ENCODE peak calls at places on chromosomes 16 and 17, in ten cellular contexts. One of them, this sample, is unnamed.

GRCh38 chr17:41065829-41066624 is at the start of gene KRTAP2-4:
- DNase-seq in H1: no peak
- DNase-seq in IMR-90: peak; percentile 98
- DNase-seq in PC-3: peak; percentile 83
- DNase-seq in A549: peak; percentile 24
- DNase-seq in hepatocyte: no peak
- DNase-seq in OCI-LY7: no peak
- DNase-seq in HepG2: peak; percentile 28
- DNase-seq in HCT116: peak; percentile 78
- DNase-seq in osteoblast: peak; percentile 87
- DNase-seq in this sample: peak; percentile 98

GRCh38 chr17:40687106-40687505 is 16.4 kb downstream of the KRT24 start:
- DNase-seq in H1: no peak
- DNase-seq in IMR-90: no peak
- DNase-seq in PC-3: no peak
- DNase-seq in A549: no peak
- DNase-seq in hepatocyte: no peak
- DNase-seq in OCI-LY7: no peak
- DNase-seq in HepG2: no peak
- DNase-seq in HCT116: no peak
- DNase-seq in osteoblast: no peak
- DNase-seq in this sample: no peak

GRCh38 chr16:15518412-15519351 is 84.3 kb downstream of the BMERB1 start:
- DNase-seq in H1: no peak
- DNase-seq in IMR-90: peak; percentile 76
- DNase-seq in PC-3: peak; percentile 17
- DNase-seq in A549: peak; percentile 82
- DNase-seq in hepatocyte: peak; percentile 17
- DNase-seq in OCI-LY7: no peak
- DNase-seq in HepG2: no peak
- DNase-seq in HCT116: no peak
- DNase-seq in osteoblast: no peak
- DNase-seq in this sample: no peak

GRCh38 chr17:54944796-54945195 is 23.7 kb downstream of the COX11 start:
- DNase-seq in H1: no peak
- DNase-seq in IMR-90: peak; percentile 12
- DNase-seq in PC-3: no peak
- DNase-seq in A549: no peak
- DNase-seq in hepatocyte: no peak
- DNase-seq in OCI-LY7: no peak
- DNase-seq in HepG2: no peak
- DNase-seq in HCT116: no peak
- DNase-seq in osteoblast: peak; percentile 69
- DNase-seq in this sample: no peak

GRCh38 chr16:69858196-69859104 is 92.7 kb upstream of the CLEC18A start:
- DNase-seq in H1: no peak
- DNase-seq in IMR-90: no peak
- DNase-seq in PC-3: no peak
- DNase-seq in A549: no peak
- DNase-seq in hepatocyte: no peak
- DNase-seq in OCI-LY7: no peak
- DNase-seq in HepG2: peak; percentile 54
- DNase-seq in HCT116: no peak
- DNase-seq in osteoblast: peak; percentile 38
- DNase-seq in this sample: no peak

GRCh38 chr17:74373838-74374606 is 6.7 kb downstream of the GPR142 start:
- DNase-seq in H1: no peak
- DNase-seq in IMR-90: no peak
- DNase-seq in PC-3: no peak
- DNase-seq in A549: no peak
- DNase-seq in hepatocyte: peak; percentile 83
- DNase-seq in OCI-LY7: no peak
- DNase-seq in HepG2: peak; percentile 95
- DNase-seq in HCT116: no peak
- DNase-seq in osteoblast: peak; percentile 87
- DNase-seq in this sample: no peak

GRCh38 chr17:42598905-42599304 is 10.3 kb downstream of the RETREG3 start:
- DNase-seq in H1: no peak
- DNase-seq in IMR-90: no peak
- DNase-seq in PC-3: no peak
- DNase-seq in A549: no peak
- DNase-seq in hepatocyte: no peak
- DNase-seq in OCI-LY7: no peak
- DNase-seq in HepG2: no peak
- DNase-seq in HCT116: no peak
- DNase-seq in osteoblast: peak; percentile 69
- DNase-seq in this sample: no peak

GRCh38 chr16:83676056-83676455 is 131.7 kb upstream of the HSBP1 start:
- DNase-seq in H1: no peak
- DNase-seq in IMR-90: no peak
- DNase-seq in PC-3: no peak
- DNase-seq in A549: no peak
- DNase-seq in hepatocyte: no peak
- DNase-seq in OCI-LY7: no peak
- DNase-seq in HepG2: no peak
- DNase-seq in HCT116: no peak
- DNase-seq in osteoblast: no peak
- DNase-seq in this sample: no peak

GRCh38 chr16:79301036-79301435 is 299.5 kb downstream of the MAF start:
- DNase-seq in H1: no peak
- DNase-seq in IMR-90: no peak
- DNase-seq in PC-3: no peak
- DNase-seq in A549: no peak
- DNase-seq in hepatocyte: no peak
- DNase-seq in OCI-LY7: no peak
- DNase-seq in HepG2: no peak
- DNase-seq in HCT116: no peak
- DNase-seq in osteoblast: no peak
- DNase-seq in this sample: no peak

GRCh38 chr16:88924834-88925539 is 52.0 kb downstream of the CBFA2T3 start:
- DNase-seq in H1: peak; percentile 49
- DNase-seq in IMR-90: peak; percentile 73
- DNase-seq in PC-3: peak; percentile 80
- DNase-seq in A549: peak; percentile 87
- DNase-seq in hepatocyte: peak; percentile 76
- DNase-seq in OCI-LY7: peak; percentile 92
- DNase-seq in HepG2: peak; percentile 70
- DNase-seq in HCT116: peak; percentile 72
- DNase-seq in osteoblast: peak; percentile 100
- DNase-seq in this sample: peak; percentile 48

GRCh38 chr17:17467720-17468119 is 9.1 kb upstream of the MED9 start:
- DNase-seq in H1: no peak
- DNase-seq in IMR-90: peak; percentile 8
- DNase-seq in PC-3: peak; percentile 78
- DNase-seq in A549: no peak
- DNase-seq in hepatocyte: peak; percentile 74
- DNase-seq in OCI-LY7: no peak
- DNase-seq in HepG2: no peak
- DNase-seq in HCT116: no peak
- DNase-seq in osteoblast: no peak
- DNase-seq in this sample: no peak

GRCh38 chr16:57785924-57786323 is 16.4 kb downstream of the KIFC3 start:
- DNase-seq in H1: no peak
- DNase-seq in IMR-90: no peak
- DNase-seq in PC-3: no peak
- DNase-seq in A549: no peak
- DNase-seq in hepatocyte: no peak
- DNase-seq in OCI-LY7: no peak
- DNase-seq in HepG2: no peak
- DNase-seq in HCT116: no peak
- DNase-seq in osteoblast: peak; percentile 68
- DNase-seq in this sample: no peak

GRCh38 chr16:57788951-57789350 is 13.3 kb downstream of the KIFC3 start:
- DNase-seq in H1: no peak
- DNase-seq in IMR-90: no peak
- DNase-seq in PC-3: no peak
- DNase-seq in A549: no peak
- DNase-seq in hepatocyte: no peak
- DNase-seq in OCI-LY7: no peak
- DNase-seq in HepG2: no peak
- DNase-seq in HCT116: no peak
- DNase-seq in osteoblast: peak; percentile 42
- DNase-seq in this sample: no peak

GRCh38 chr16:57786632-57787518 is 15.4 kb downstream of the KIFC3 start:
- DNase-seq in H1: no peak
- DNase-seq in IMR-90: peak; percentile 52
- DNase-seq in PC-3: no peak
- DNase-seq in A549: no peak
- DNase-seq in hepatocyte: no peak
- DNase-seq in OCI-LY7: no peak
- DNase-seq in HepG2: no peak
- DNase-seq in HCT116: no peak
- DNase-seq in osteoblast: peak; percentile 72
- DNase-seq in this sample: no peak

GRCh38 chr16:57787519-57787905 is 14.8 kb downstream of the KIFC3 start:
- DNase-seq in H1: no peak
- DNase-seq in IMR-90: no peak
- DNase-seq in PC-3: no peak
- DNase-seq in A549: no peak
- DNase-seq in hepatocyte: no peak
- DNase-seq in OCI-LY7: no peak
- DNase-seq in HepG2: no peak
- DNase-seq in HCT116: no peak
- DNase-seq in osteoblast: peak; percentile 35
- DNase-seq in this sample: no peak

GRCh38 chr16:57788252-57788841 is 13.9 kb downstream of the KIFC3 start:
- DNase-seq in H1: no peak
- DNase-seq in IMR-90: no peak
- DNase-seq in PC-3: no peak
- DNase-seq in A549: no peak
- DNase-seq in hepatocyte: no peak
- DNase-seq in OCI-LY7: no peak
- DNase-seq in HepG2: no peak
- DNase-seq in HCT116: no peak
- DNase-seq in osteoblast: no peak
- DNase-seq in this sample: no peak
- H3K9me3 ChIP-seq in H1: no peaks in the 10 kb centered on the region
- H3K9me3 ChIP-seq in IMR-90: no peaks in the 10 kb centered on the region
- H3K9me3 ChIP-seq in PC-3: no peaks in the 10 kb centered on the region
- H3K9me3 ChIP-seq in A549: no peaks in the 10 kb centered on the region
- H3K9me3 ChIP-seq in hepatocyte: no peaks in the 10 kb centered on the region
- H3K9me3 ChIP-seq in OCI-LY7: no peaks in the 10 kb centered on the region
- H3K9me3 ChIP-seq in HepG2: no peaks in the 10 kb centered on the region
- H3K9me3 ChIP-seq in HCT116: no peaks in the 10 kb centered on the region
- H3K9me3 ChIP-seq in osteoblast: no peaks in the 10 kb centered on the region
- H3K9me3 ChIP-seq in this sample: no peaks in the 10 kb centered on the region

GRCh38 chr17:78390241-78391050 is 12.0 kb downstream of the PGS1 start:
- DNase-seq in H1: no peak
- DNase-seq in IMR-90: peak; percentile 100
- DNase-seq in PC-3: peak; percentile 66
- DNase-seq in A549: peak; percentile 59
- DNase-seq in hepatocyte: peak; percentile 69
- DNase-seq in OCI-LY7: no peak
- DNase-seq in HepG2: no peak
- DNase-seq in HCT116: no peak
- DNase-seq in osteoblast: peak; percentile 90
- DNase-seq in this sample: no peak
- TF ChIP-seq CTCF in H1: peak; percentile 39
- TF ChIP-seq CTCF in IMR-90: peak; percentile 24
- TF ChIP-seq CTCF in PC-3: no peak
- TF ChIP-seq CTCF in A549: no peak
- TF ChIP-seq CTCF in hepatocyte: no peak
- TF ChIP-seq CTCF in OCI-LY7: peak; percentile 34
- TF ChIP-seq CTCF in HepG2: no peak
- TF ChIP-seq CTCF in HCT116: peak; percentile 53
- TF ChIP-seq CTCF in osteoblast: peak; percentile 34
- TF ChIP-seq CTCF in this sample: no peak

GRCh38 chr17:75854111-75854748 is 905 bp downstream of the WBP2 start:
- DNase-seq in H1: no peak
- DNase-seq in IMR-90: peak; percentile 57
- DNase-seq in PC-3: peak; percentile 84
- DNase-seq in A549: peak; percentile 80
- DNase-seq in hepatocyte: peak; percentile 71
- DNase-seq in OCI-LY7: no peak
- DNase-seq in HepG2: peak; percentile 50
- DNase-seq in HCT116: no peak
- DNase-seq in osteoblast: peak; percentile 94
- DNase-seq in this sample: no peak

GRCh38 chr17:75856062-75856681 is 1.0 kb upstream of the WBP2 start:
- DNase-seq in H1: no peak
- DNase-seq in IMR-90: peak; percentile 31
- DNase-seq in PC-3: peak; percentile 45
- DNase-seq in A549: peak; percentile 67
- DNase-seq in hepatocyte: no peak
- DNase-seq in OCI-LY7: peak; percentile 66
- DNase-seq in HepG2: peak; percentile 64
- DNase-seq in HCT116: no peak
- DNase-seq in osteoblast: peak; percentile 77
- DNase-seq in this sample: no peak

GRCh38 chr17:75855310-75856061 is at the start of gene WBP2:
- DNase-seq in H1: peak; percentile 100
- DNase-seq in IMR-90: peak; percentile 100
- DNase-seq in PC-3: peak; percentile 100
- DNase-seq in A549: peak; percentile 100
- DNase-seq in hepatocyte: peak; percentile 100
- DNase-seq in OCI-LY7: peak; percentile 100
- DNase-seq in HepG2: peak; percentile 100
- DNase-seq in HCT116: peak; percentile 100
- DNase-seq in osteoblast: peak; percentile 100
- DNase-seq in this sample: peak; percentile 100

GRCh38 chr17:75853410-75853809 is 1.7 kb downstream of the WBP2 start:
- DNase-seq in H1: no peak
- DNase-seq in IMR-90: peak; percentile 60
- DNase-seq in PC-3: peak; percentile 74
- DNase-seq in A549: no peak
- DNase-seq in hepatocyte: no peak
- DNase-seq in OCI-LY7: no peak
- DNase-seq in HepG2: no peak
- DNase-seq in HCT116: no peak
- DNase-seq in osteoblast: peak; percentile 94
- DNase-seq in this sample: no peak

GRCh38 chr17:75854881-75855309 is 240 bp downstream of the WBP2 start:
- DNase-seq in H1: no peak
- DNase-seq in IMR-90: no peak
- DNase-seq in PC-3: no peak
- DNase-seq in A549: peak; percentile 58
- DNase-seq in hepatocyte: no peak
- DNase-seq in OCI-LY7: no peak
- DNase-seq in HepG2: no peak
- DNase-seq in HCT116: no peak
- DNase-seq in osteoblast: peak; percentile 84
- DNase-seq in this sample: no peak
- H3K4me2 ChIP-seq in H1: peak overlapping the region; percentile 82
- H3K4me2 ChIP-seq in IMR-90: peak overlapping the region; percentile 86
- H3K4me2 ChIP-seq in PC-3: peak overlapping the region; percentile 95
- H3K4me2 ChIP-seq in A549: peak overlapping the region; percentile 91
- H3K4me2 ChIP-seq in hepatocyte: peak overlapping the region; percentile 87
- H3K4me2 ChIP-seq in OCI-LY7: peak overlapping the region; percentile 90
- H3K4me2 ChIP-seq in HepG2: peak overlapping the region; percentile 92
- H3K4me2 ChIP-seq in HCT116: peak overlapping the region; percentile 96
- H3K4me2 ChIP-seq in osteoblast: peak overlapping the region; percentile 85
- H3K4me2 ChIP-seq in this sample: peak overlapping the region; percentile 100

DNA sequence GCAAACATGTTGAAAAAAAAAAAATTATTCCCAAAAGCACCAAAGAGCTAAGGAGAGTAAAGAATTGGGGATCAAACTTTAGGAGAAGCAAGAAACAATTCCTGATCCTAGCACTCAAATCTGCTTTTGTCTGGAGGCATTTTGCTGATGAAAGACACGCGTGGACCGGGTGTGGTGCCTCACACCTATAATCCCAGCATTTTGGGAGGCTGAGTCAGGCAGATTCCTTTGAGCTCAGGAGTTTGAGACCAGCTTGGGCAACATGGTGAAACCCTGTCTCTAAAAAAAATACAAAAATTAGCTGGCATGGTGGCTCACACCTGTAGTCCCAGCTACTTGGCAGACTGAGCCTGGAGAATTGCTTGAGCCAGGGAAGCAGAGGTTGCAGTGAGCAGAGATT is 35.4 kb downstream of the ZFP90 start:
- DNase-seq in H1: no peak
- DNase-seq in IMR-90: no peak
- DNase-seq in PC-3: no peak
- DNase-seq in A549: no peak
- DNase-seq in hepatocyte: no peak
- DNase-seq in OCI-LY7: no peak
- DNase-seq in HepG2: no peak
- DNase-seq in HCT116: no peak
- DNase-seq in osteoblast: no peak
- DNase-seq in this sample: no peak
- H3K9me3 ChIP-seq in H1: peaks cover 21% of the 10 kb centered on the region
- H3K9me3 ChIP-seq in IMR-90: peaks cover 65% of the 10 kb centered on the region
- H3K9me3 ChIP-seq in PC-3: peaks cover 4% of the 10 kb centered on the region
- H3K9me3 ChIP-seq in A549: peaks cover 84% of the 10 kb centered on the region
- H3K9me3 ChIP-seq in hepatocyte: peaks cover 5% of the 10 kb centered on the region
- H3K9me3 ChIP-seq in OCI-LY7: peaks cover 14% of the 10 kb centered on the region
- H3K9me3 ChIP-seq in HepG2: peaks cover 83% of the 10 kb centered on the region
- H3K9me3 ChIP-seq in HCT116: peaks cover 33% of the 10 kb centered on the region
- H3K9me3 ChIP-seq in osteoblast: peaks cover 26% of the 10 kb centered on the region
- H3K9me3 ChIP-seq in this sample: peaks cover 21% of the 10 kb centered on the region

This sample was measured in keratinocyte.